ENCODE peak calls at places on chromosomes 4 and X, in four cellular contexts. A is K562, M is OCI-LY7, E is A549. I is an unnamed sample. For H3K4me1, the result is how much of the 10 kb centered on the place peaks cover.

GRCh38 chr4:1171306-1172227 is 816 bp downstream of the SPON2 start:
- DNase-seq in A (no peak), E (no peak), M (no peak), I (no peak)

GRCh38 chr4:101528526-101528925 is 181.2 kb upstream of the PPP3CA start:
- DNase-seq in M (no peak), A (no peak), E (no peak), I (no peak)

GRCh38 chrX:13078739-13079444 is 34.5 kb upstream of the FAM9C start:
- DNase-seq in M (no peak), E (no peak), A (no peak), I (no peak)

GRCh38 chr4:147019061-147019460 is 73.4 kb upstream of the TTC29 start:
- DNase-seq in A (peak), E (peak), M (peak), I (peak)

GRCh38 chr4:7973545-7973981 is 33.9 kb upstream of the AFAP1 start:
- DNase-seq in A (no peak), M (no peak), E (no peak), I (no peak)

GRCh38 chr4:106497271-106497670 is 128.7 kb upstream of the GIMD1 start:
- DNase-seq in E (no peak), A (no peak), M (no peak), I (no peak)

GRCh38 chr4:10584042-10584441 is 100.5 kb downstream of the CLNK start:
- DNase-seq in M (no peak), A (no peak), E (no peak), I (peak)

GRCh38 chr4:157270108-157270507 is 49.6 kb downstream of the GRIA2 start:
- DNase-seq in A (no peak), M (no peak), E (no peak), I (no peak)

GRCh38 chr4:74320559-74321118 is 12.4 kb downstream of the EPGN start:
- DNase-seq in A (peak), M (peak), E (peak), I (peak)

GRCh38 chr4:1369484-1370079 is 22.6 kb downstream of the UVSSA start:
- DNase-seq in E (no peak), M (no peak), A (no peak), I (no peak)

GRCh38 chrX:28015993-28016392 is 34.7 kb upstream of the DCAF8L1 start:
- DNase-seq in E (no peak), M (no peak), A (no peak), I (no peak)

GRCh38 chr4:79865253-79865652 is 207.8 kb downstream of the ANTXR2 start:
- DNase-seq in A (no peak), E (no peak), M (no peak), I (no peak)

GRCh38 chrX:18353931-18354368 is 538 bp downstream of the SCML2 start:
- DNase-seq in E (peak), A (peak), M (peak), I (no peak)

DNA sequence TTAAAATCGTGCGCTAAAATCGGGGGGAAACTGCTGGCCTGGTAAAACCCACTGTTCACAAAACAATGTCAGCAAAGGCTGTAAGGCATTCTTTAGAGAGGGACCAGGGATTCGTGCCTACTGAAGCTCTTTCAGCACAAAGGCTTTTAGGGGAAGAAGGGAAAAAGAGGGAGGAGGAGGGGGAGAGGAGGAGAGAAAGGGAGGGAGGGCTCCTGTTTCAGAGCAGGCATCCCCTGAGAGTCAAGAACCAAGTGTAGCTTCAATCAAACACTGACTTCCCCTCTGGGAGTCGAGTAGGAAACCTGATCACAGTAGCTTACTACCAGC is 9.5 kb downstream of the BCOR start:
- DNase-seq in E (no peak), A (no peak), M (no peak), I (no peak)
- H3K4me1 ChIP-seq in E (under half), A (half or more), M (half or more), I (under half)

GRCh38 chrX:154126101-154126500 is 17.9 kb upstream of the OPN1LW start:
- DNase-seq in E (no peak), A (no peak), M (no peak), I (no peak)
- H3K27ac ChIP-seq in E (no peak), A (no peak), M (no peak), I (no peak)

GRCh38 chr4:76886848-76887441 is 11.0 kb downstream of the SOWAHB start:
- DNase-seq in A (no peak), E (no peak), M (no peak), I (no peak)
- H3K4me2 ChIP-seq in A (peak), E (no peak), M (no peak), I (no peak)

GRCh38 chrX:2450681-2451080 is 50.1 kb downstream of the DHRSX start:
- DNase-seq in A (no peak), E (no peak), M (no peak), I (no peak)
- H3K4me1 ChIP-seq in A (under half), E (under half), M (under half), I (under half)

DNA sequence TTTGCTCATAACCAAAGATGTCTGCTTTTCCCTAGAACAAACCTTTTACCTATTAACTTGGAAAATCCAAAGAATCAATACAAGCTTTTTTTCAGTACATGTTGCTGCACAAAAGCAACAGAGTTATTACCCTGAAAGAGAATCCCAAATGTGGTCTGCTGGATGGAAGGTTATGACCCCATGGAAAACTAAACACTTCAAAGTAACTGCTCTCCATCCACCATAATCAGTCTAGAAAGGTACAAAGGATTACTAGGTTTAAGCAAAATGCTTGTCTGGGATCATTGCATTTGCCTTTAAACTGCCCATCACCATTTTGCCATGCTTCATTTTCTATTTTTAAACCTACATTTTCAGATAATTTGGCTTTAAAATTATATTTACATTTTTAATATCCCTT is 11.7 kb downstream of the MMRN1 start:
- DNase-seq in A (no peak), E (no peak), M (no peak), I (no peak)
- H3K27ac ChIP-seq in A (no peak), E (no peak), M (no peak), I (no peak)

I was measured in DND-41.